ENCODE peak calls at places on chromosome 9, in six cellular contexts. O is breast epithelium, L is neural crest cell, G is spleen, I is epithelial cell of esophagus, A is MCF 10A. Z is an unnamed sample.

GRCh38 chr9:134670042-134670525 is 28.5 kb downstream of the COL5A1 start:
- DNase-seq in O (no peak), L (no peak), G (no peak), I (no peak), A (peak; percentile 68), Z (no peak)

GRCh38 chr9:3879315-3879714 is 353.5 kb upstream of the RFX3 start:
- DNase-seq in O (no peak), L (no peak), G (no peak), I (no peak), A (no peak), Z (no peak)

GRCh38 chr9:110157812-110158629 is 49.9 kb downstream of the C9orf152 start:
- DNase-seq in O (no peak), L (no peak), G (no peak), I (no peak), A (no peak), Z (no peak)

GRCh38 chr9:116115731-116116353 is 37.7 kb upstream of the PAPPA start:
- DNase-seq in O (no peak), L (no peak), G (no peak), I (no peak), A (no peak), Z (no peak)

GRCh38 chr9:95005276-95006141 is 279.0 kb downstream of the AOPEP start:
- DNase-seq in O (no peak), L (no peak), G (no peak), I (peak; percentile 35), A (peak; percentile 44), Z (no peak)

GRCh38 chr9:79233542-79233941 is 338.2 kb upstream of the TLE4 start:
- DNase-seq in O (no peak), L (no peak), G (no peak), I (peak; percentile 67), A (peak; percentile 65), Z (no peak)

GRCh38 chr9:95116002-95116819 is 201.3 kb downstream of the FANCC start:
- DNase-seq in O (no peak), L (no peak), G (no peak), I (peak; percentile 77), A (peak; percentile 66), Z (no peak)

GRCh38 chr9:123248630-123249029 is 19.8 kb downstream of the STRBP start:
- DNase-seq in O (no peak), L (no peak), G (no peak), I (no peak), A (no peak), Z (no peak)

GRCh38 chr9:130172161-130172857 is at the start of gene NCS1:
- DNase-seq in O (peak; percentile 46), L (peak; percentile 60), G (no peak), I (peak; percentile 77), A (peak; percentile 53), Z (peak; percentile 95)

GRCh38 chr9:3549243-3549642 is 23.4 kb upstream of the RFX3 start:
- DNase-seq in O (no peak), L (no peak), G (no peak), I (no peak), A (no peak), Z (no peak)

GRCh38 chr9:2093920-2094597 is 78.9 kb downstream of the SMARCA2 start:
- DNase-seq in O (no peak), L (no peak), G (no peak), I (peak; percentile 40), A (peak; percentile 20), Z (no peak)

GRCh38 chr9:137689745-137690529 is 71.1 kb downstream of the EHMT1 start:
- DNase-seq in O (no peak), L (no peak), G (no peak), I (no peak), A (peak; percentile 41), Z (no peak)

GRCh38 chr9:132151118-132151517 is 10.7 kb upstream of the NTNG2 start:
- DNase-seq in O (no peak), L (no peak), G (no peak), I (no peak), A (no peak), Z (no peak)

DNA sequence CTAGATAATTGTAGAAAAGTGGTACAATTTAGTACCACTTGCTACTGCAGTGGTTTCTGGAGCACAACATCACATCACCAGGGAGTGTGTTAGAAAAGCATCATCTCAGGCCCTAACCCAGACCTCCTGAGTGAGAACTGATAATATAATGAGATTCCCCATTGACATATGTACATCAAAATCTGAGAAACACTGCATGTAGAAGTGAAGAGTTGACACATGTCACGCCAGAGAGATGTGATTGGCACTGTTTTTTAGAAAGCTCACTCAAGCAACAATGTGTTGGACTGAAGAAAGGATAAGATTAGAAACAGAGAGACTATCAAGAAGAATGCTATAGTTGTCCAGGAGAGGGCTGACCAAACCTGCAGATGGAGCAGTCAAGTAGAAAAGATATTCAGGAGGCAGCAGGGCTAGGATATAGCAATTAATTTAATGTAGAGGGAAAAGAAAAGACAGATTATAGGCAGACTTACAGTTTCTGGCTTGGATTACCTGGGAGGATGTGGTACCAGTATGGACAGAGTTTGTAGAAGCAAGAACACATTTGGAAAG is 324.4 kb upstream of the ADAMTSL1 start:
- DNase-seq in O (no peak), L (no peak), G (no peak), I (peak; percentile 15), A (peak; percentile 11), Z (no peak)
- TF ChIP-seq CTCF in O (no peak), L (no peak), G (no peak), I (peak; percentile 25), A (no peak), Z (peak; percentile 6)

GRCh38 chr9:76894198-76894597 is 11.7 kb downstream of the PRUNE2 start:
- DNase-seq in O (no peak), L (no peak), G (no peak), I (no peak), A (no peak), Z (no peak)
- TF ChIP-seq CTCF in O (no peak), L (no peak), G (no peak), I (no peak), A (no peak), Z (no peak)

GRCh38 chr9:127200106-127200862 is 64.3 kb upstream of the GARNL3 start:
- DNase-seq in O (no peak), L (no peak), G (no peak), I (no peak), A (no peak), Z (no peak)

GRCh38 chr9:127203501-127204327 is 60.9 kb upstream of the GARNL3 start:
- DNase-seq in O (no peak), L (no peak), G (peak; percentile 42), I (no peak), A (no peak), Z (no peak)

GRCh38 chr9:127201071-127201541 is 63.5 kb upstream of the GARNL3 start:
- DNase-seq in O (no peak), L (no peak), G (no peak), I (no peak), A (no peak), Z (no peak)

GRCh38 chr9:127201731-127202130 is 62.8 kb upstream of the GARNL3 start:
- DNase-seq in O (no peak), L (no peak), G (no peak), I (no peak), A (no peak), Z (no peak)

GRCh38 chr9:127202461-127203139 is 62.0 kb upstream of the GARNL3 start:
- DNase-seq in O (no peak), L (no peak), G (no peak), I (no peak), A (no peak), Z (no peak)
- TF ChIP-seq CTCF in O (no peak), L (no peak), G (no peak), I (no peak), A (no peak), Z (no peak)

DNA sequence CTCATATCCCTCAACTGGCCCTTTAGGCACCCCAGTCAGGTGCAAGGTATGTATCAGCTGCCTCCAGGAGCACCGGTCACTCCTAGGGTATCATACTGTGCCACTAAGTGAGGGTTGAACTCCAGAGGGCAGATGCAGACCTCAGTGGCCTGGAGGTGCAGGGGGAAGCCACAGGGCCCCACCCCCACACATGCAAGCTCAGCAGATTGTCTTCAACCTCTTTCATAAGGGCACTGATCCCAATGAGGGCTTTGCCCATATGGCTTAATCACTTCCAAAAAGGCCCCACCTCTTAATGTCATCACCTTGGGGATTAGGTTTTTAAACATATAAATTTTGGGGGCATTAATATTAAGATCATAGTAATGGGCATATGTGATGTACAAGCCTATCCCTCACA is 28.2 kb downstream of the BAAT start:
- DNase-seq in O (no peak), L (no peak), G (no peak), I (no peak), A (no peak), Z (no peak)
- TF ChIP-seq CTCF in O (no peak), L (no peak), G (no peak), I (no peak), A (no peak), Z (no peak)

DNA sequence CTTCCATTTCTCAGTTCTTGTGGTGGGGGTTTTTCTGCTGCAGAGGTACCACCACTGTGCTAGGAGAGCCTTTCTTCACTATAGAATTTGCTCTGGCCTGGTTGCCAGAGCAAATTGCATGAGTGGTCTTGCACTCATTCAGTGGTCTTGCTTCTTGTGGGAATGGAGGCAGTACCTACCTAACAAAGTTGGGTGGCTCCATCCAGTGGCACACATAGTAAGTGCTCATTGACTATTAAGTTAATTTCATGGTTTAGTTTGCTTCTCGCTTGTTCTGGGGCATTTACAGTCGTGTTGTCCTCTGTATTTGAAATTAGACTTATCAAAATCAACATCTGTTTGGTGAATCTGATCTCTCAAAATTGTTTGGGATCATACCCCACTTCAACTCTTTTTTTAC is 23.0 kb downstream of the SLC28A3 start:
- DNase-seq in O (no peak), L (no peak), G (no peak), I (no peak), A (no peak), Z (no peak)
- TF ChIP-seq CTCF in O (no peak), L (peak; percentile 17), G (no peak), I (no peak), A (no peak), Z (no peak)

GRCh38 chr9:36913393-36914211 is 120.5 kb downstream of the PAX5 start:
- DNase-seq in O (no peak), L (no peak), G (no peak), I (no peak), A (no peak), Z (no peak)
- TF ChIP-seq CTCF in O (no peak), L (no peak), G (no peak), I (no peak), A (no peak), Z (no peak)

DNA sequence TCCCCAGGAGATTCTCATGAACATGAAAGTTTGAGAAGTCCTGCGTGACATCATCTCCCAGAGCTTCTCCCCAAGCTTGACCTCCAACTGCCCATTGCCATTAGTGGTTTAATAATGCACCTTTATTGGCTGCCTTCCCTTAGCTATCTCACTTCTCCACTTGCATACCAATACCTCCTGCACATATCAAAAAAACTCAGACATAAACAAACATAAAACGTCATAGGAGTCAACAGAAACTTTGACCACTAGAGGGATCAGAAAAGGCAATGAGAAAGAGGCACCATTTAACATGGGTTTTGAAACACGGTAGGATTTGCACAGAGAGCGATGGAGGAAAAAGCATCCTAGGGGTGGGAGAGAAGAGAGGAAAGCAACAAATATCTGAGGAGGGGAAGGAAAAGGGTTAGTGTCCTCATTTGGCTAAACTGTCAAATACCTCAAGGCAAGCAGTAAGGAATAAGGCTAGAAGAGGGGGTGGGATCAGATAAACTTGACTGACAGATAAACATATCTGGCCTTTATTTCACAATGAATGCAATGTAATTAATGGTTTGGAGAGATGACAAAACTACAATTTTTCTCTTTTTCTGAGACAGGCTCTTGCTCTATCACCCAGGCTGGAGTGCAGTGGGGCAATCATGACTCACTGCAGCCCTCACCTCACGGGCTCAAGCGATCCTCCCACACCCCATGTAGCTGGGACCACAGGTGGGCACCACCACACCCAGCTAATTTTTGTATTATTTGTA is 27.0 kb downstream of the GNAQ start:
- DNase-seq in O (no peak), L (no peak), G (peak; percentile 61), I (peak; percentile 30), A (peak; percentile 11), Z (no peak)
- TF ChIP-seq CTCF in O (no peak), L (peak; percentile 53), G (no peak), I (peak; percentile 32), A (peak; percentile 10), Z (no peak)